ENCODE peak calls at places on chromosomes 3 and 15, in four cellular contexts. U is sigmoid colon, S is body of pancreas, I is fibroblast of pulmonary artery. E is an unnamed sample.

GRCh38 chr15:73844356-73844755 is 29.0 kb upstream of the TBC1D21 start:
- DNase-seq in U (no peak), S (no peak), I (peak; percentile 18), E (no peak)

GRCh38 chr3:152943645-152944044 is 108.7 kb downstream of the P2RY1 start:
- DNase-seq in U (no peak), S (no peak), I (peak; percentile 7), E (no peak)

GRCh38 chr3:33636125-33636855 is 81.8 kb downstream of the CLASP2 start:
- DNase-seq in U (no peak), S (no peak), I (peak; percentile 85), E (peak; percentile 26)

GRCh38 chr3:195260286-195260905 is 10.6 kb downstream of the XXYLT1 start:
- DNase-seq in U (no peak), S (no peak), I (no peak), E (no peak)

GRCh38 chr3:113695426-113695817 is 1.0 kb downstream of the USF3 start:
- DNase-seq in U (no peak), S (no peak), I (peak; percentile 7), E (no peak)

GRCh38 chr15:93048759-93049161 is 40.3 kb downstream of the RGMA start:
- DNase-seq in U (peak; percentile 93), S (peak; percentile 37), I (no peak), E (no peak)

GRCh38 chr3:14403636-14404395 is 1.4 kb downstream of the SLC6A6 start:
- DNase-seq in U (no peak), S (no peak), I (no peak), E (no peak)

GRCh38 chr3:70840106-70840870 is 527.9 kb upstream of the MDFIC2 start:
- DNase-seq in U (no peak), S (peak; percentile 42), I (no peak), E (no peak)

GRCh38 chr3:3551976-3552375 is 247.3 kb upstream of the LRRN1 start:
- DNase-seq in U (no peak), S (no peak), I (no peak), E (no peak)

GRCh38 chr3:63872135-63872924 is 8.7 kb downstream of the ATXN7 start:
- DNase-seq in U (no peak), S (no peak), I (peak; percentile 72), E (peak; percentile 39)

GRCh38 chr15:69410290-69410874 is 3.8 kb upstream of the KIF23 start:
- DNase-seq in U (no peak), S (no peak), I (peak; percentile 26), E (no peak)

GRCh38 chr3:877001-877400 is 215.8 kb upstream of the CNTN6 start:
- DNase-seq in U (no peak), S (no peak), I (peak; percentile 32), E (no peak)

GRCh38 chr3:195813916-195814486 is 2.3 kb upstream of the MUC4 start:
- DNase-seq in U (peak; percentile 48), S (no peak), I (no peak), E (no peak)

GRCh38 chr15:70362911-70363310 is 265.2 kb upstream of the TLE3 start:
- DNase-seq in U (peak; percentile 71), S (peak; percentile 46), I (peak; percentile 68), E (no peak)

GRCh38 chr15:89936793-89937265 is 24.1 kb upstream of the ARPIN start:
- DNase-seq in U (no peak), S (no peak), I (no peak), E (no peak)

GRCh38 chr3:70702132-70702531 is 389.7 kb upstream of the MDFIC2 start:
- DNase-seq in U (no peak), S (no peak), I (peak; percentile 6), E (no peak)

GRCh38 chr3:188868803-188869202 is 303.0 kb upstream of the TPRG1 start:
- DNase-seq in U (no peak), S (no peak), I (no peak), E (no peak)

GRCh38 chr15:47186071-47186470 is 531.2 kb upstream of the SEMA6D start:
- DNase-seq in U (no peak), S (no peak), I (no peak), E (no peak)

GRCh38 chr15:50051811-50052419 is 67.1 kb downstream of the ATP8B4 start:
- DNase-seq in U (peak; percentile 76), S (peak; percentile 46), I (peak; percentile 90), E (no peak)

GRCh38 chr3:115251509-115251908 is 104.4 kb upstream of the ZBTB20 start:
- DNase-seq in U (no peak), S (no peak), I (no peak), E (peak; percentile 63)

GRCh38 chr3:24299801-24300626 is 194.6 kb downstream of the THRB start:
- DNase-seq in U (no peak), S (no peak), I (peak; percentile 86), E (peak; percentile 8)

GRCh38 chr3:193895409-193895808 is 240.5 kb upstream of the HES1 start:
- DNase-seq in U (no peak), S (no peak), I (no peak), E (no peak)

GRCh38 chr3:25817638-25818037 is 27.7 kb downstream of the OXSM start:
- DNase-seq in U (no peak), S (no peak), I (no peak), E (no peak)

GRCh38 chr15:77702211-77702957 is 69.7 kb upstream of the LINGO1 start:
- DNase-seq in U (no peak), S (no peak), I (peak; percentile 39), E (peak; percentile 1)

GRCh38 chr3:172140499-172141391 is 101.4 kb downstream of the FNDC3B start:
- DNase-seq in U (peak; percentile 78), S (peak; percentile 60), I (peak; percentile 100), E (peak; percentile 98)

GRCh38 chr15:90364251-90364650 is 12.2 kb downstream of the ZNF774 start:
- DNase-seq in U (no peak), S (no peak), I (peak; percentile 82), E (peak; percentile 39)

GRCh38 chr3:97979610-97980009 is 7.4 kb upstream of the RIOX2 start:
- DNase-seq in U (no peak), S (no peak), I (no peak), E (no peak)

GRCh38 chr3:14125193-14126016 is 553 bp downstream of the TMEM43 start:
- DNase-seq in U (peak; percentile 88), S (peak; percentile 70), I (peak; percentile 95), E (peak; percentile 76)

GRCh38 chr15:77599899-77600298 is 32.8 kb downstream of the LINGO1 start:
- DNase-seq in U (peak; percentile 85), S (no peak), I (peak; percentile 50), E (no peak)

GRCh38 chr15:36406366-36406765 is 173.1 kb upstream of the CDIN1 start:
- DNase-seq in U (no peak), S (no peak), I (no peak), E (no peak)

GRCh38 chr3:107218864-107219269 is 158.4 kb upstream of the CCDC54 start:
- DNase-seq in U (no peak), S (no peak), I (peak; percentile 46), E (no peak)

GRCh38 chr3:107216229-107216628 is 161.0 kb upstream of the CCDC54 start:
- DNase-seq in U (no peak), S (no peak), I (no peak), E (no peak)

GRCh38 chr3:107216711-107217110 is 160.5 kb upstream of the CCDC54 start:
- DNase-seq in U (no peak), S (no peak), I (peak; percentile 99), E (peak; percentile 97)

GRCh38 chr3:107220538-107220937 is 156.7 kb upstream of the CCDC54 start:
- DNase-seq in U (no peak), S (no peak), I (peak; percentile 59), E (no peak)

GRCh38 chr3:107217161-107217560 is 160.1 kb upstream of the CCDC54 start:
- DNase-seq in U (no peak), S (no peak), I (peak; percentile 98), E (peak; percentile 97)
- H3K4me3 ChIP-seq in U (no peak overlapping the region), S (no peak overlapping the region), I (peak overlapping the region; percentile 27), E (peak overlapping the region; percentile 5)

GRCh38 chr15:79896634-79897379 is at the start of gene MTHFS:
- DNase-seq in U (peak; percentile 82), S (peak; percentile 85), I (peak; percentile 67), E (peak; percentile 38)
- TF ChIP-seq CTCF in U (peak; percentile 28), S (peak; percentile 13), I (peak; percentile 32), E (peak; percentile 48)

GRCh38 chr3:12829886-12830784 is 11.2 kb downstream of the RPL32 start:
- DNase-seq in U (no peak), S (no peak), I (no peak), E (no peak)
- H3K4me3 ChIP-seq in U (no peak overlapping the region), S (no peak overlapping the region), I (no peak overlapping the region), E (no peak overlapping the region)

GRCh38 chr3:52481819-52482521 is 13.2 kb upstream of the STAB1 start:
- DNase-seq in U (no peak), S (no peak), I (peak; percentile 31), E (no peak)
- TF ChIP-seq CTCF in U (no peak), S (no peak), I (peak; percentile 39), E (peak; percentile 49)

E was measured in retinal pigment epithelial cell.